ENCODE peak calls at places on chromosomes 2 and 18, in six cellular contexts. Q, A, C, T, H and J are unnamed samples.

GRCh38 chr2:99439989-99440388 is 49.8 kb downstream of the REV1 start:
- DNase-seq in Q (no peak), A (no peak), C (no peak), T (no peak), H (no peak), J (no peak)

GRCh38 chr2:214076527-214076926 is 334.3 kb upstream of the VWC2L start:
- DNase-seq in Q (no peak), A (no peak), C (no peak), T (no peak), H (no peak), J (no peak)

GRCh38 chr2:29706171-29706690 is 215.2 kb downstream of the ALK start:
- DNase-seq in Q (no peak), A (no peak), C (no peak), T (no peak), H (no peak), J (peak)

GRCh38 chr2:111168528-111168929 is 47.8 kb downstream of the BCL2L11 start:
- DNase-seq in Q (peak), A (no peak), C (no peak), T (peak), H (no peak), J (peak)

GRCh38 chr18:45112682-45113081 is 432.0 kb downstream of the SETBP1 start:
- DNase-seq in Q (no peak), A (no peak), C (no peak), T (no peak), H (no peak), J (no peak)

GRCh38 chr18:65938592-65939372 is 188.0 kb downstream of the CDH7 start:
- DNase-seq in Q (no peak), A (peak), C (peak), T (peak), H (peak), J (peak)

GRCh38 chr2:26552641-26553040 is 74.7 kb upstream of the OTOF start:
- DNase-seq in Q (no peak), A (no peak), C (no peak), T (no peak), H (no peak), J (no peak)

GRCh38 chr2:88199912-88200682 is 30.0 kb downstream of the THNSL2 start:
- DNase-seq in Q (no peak), A (no peak), C (peak), T (peak), H (peak), J (no peak)

GRCh38 chr2:42095923-42096408 is 48.1 kb downstream of the PKDCC start:
- DNase-seq in Q (peak), A (no peak), C (no peak), T (peak), H (peak), J (peak)

GRCh38 chr2:187098154-187098553 is 249.2 kb upstream of the ZSWIM2 start:
- DNase-seq in Q (no peak), A (no peak), C (no peak), T (no peak), H (no peak), J (no peak)

GRCh38 chr2:223041527-223042109 is 10.4 kb upstream of the KCNE4 start:
- DNase-seq in Q (peak), A (no peak), C (peak), T (peak), H (no peak), J (peak)

GRCh38 chr2:1605102-1605501 is 139.2 kb downstream of the PXDN start:
- DNase-seq in Q (peak), A (no peak), C (peak), T (no peak), H (no peak), J (peak)

GRCh38 chr2:64627860-64628841 is 25.6 kb downstream of the SERTAD2 start:
- DNase-seq in Q (no peak), A (no peak), C (no peak), T (no peak), H (no peak), J (no peak)

GRCh38 chr2:200086911-200087310 is 131.5 kb downstream of the MAIP1 start:
- DNase-seq in Q (no peak), A (no peak), C (no peak), T (peak), H (no peak), J (no peak)

GRCh38 chr2:236632295-236633218 is 62.9 kb downstream of the ACKR3 start:
- DNase-seq in Q (no peak), A (no peak), C (peak), T (no peak), H (no peak), J (no peak)

GRCh38 chr2:208359632-208359986 is 47.0 kb upstream of the PTH2R start:
- DNase-seq in Q (no peak), A (no peak), C (peak), T (no peak), H (no peak), J (no peak)

GRCh38 chr18:6929370-6930102 is 188.1 kb downstream of the LAMA1 start:
- DNase-seq in Q (no peak), A (no peak), C (peak), T (no peak), H (no peak), J (no peak)

GRCh38 chr2:23434721-23435121 is 49.7 kb downstream of the KLHL29 start:
- DNase-seq in Q (peak), A (no peak), C (no peak), T (no peak), H (no peak), J (no peak)

GRCh38 chr2:175019566-175020327 is 14.6 kb upstream of the CHN1 start:
- DNase-seq in Q (no peak), A (no peak), C (no peak), T (no peak), H (no peak), J (no peak)

GRCh38 chr2:101829018-101829396 is 131.5 kb downstream of the MAP4K4 start:
- DNase-seq in Q (no peak), A (no peak), C (no peak), T (no peak), H (no peak), J (no peak)

GRCh38 chr2:16645771-16646559 is 19.7 kb downstream of the CYRIA start:
- DNase-seq in Q (no peak), A (no peak), C (no peak), T (no peak), H (no peak), J (no peak)

GRCh38 chr2:96153291-96153713 is 8.1 kb upstream of the DUSP2 start:
- DNase-seq in Q (no peak), A (no peak), C (peak), T (peak), H (no peak), J (no peak)

GRCh38 chr2:169107645-169108044 is 38.3 kb downstream of the DHRS9 start:
- DNase-seq in Q (no peak), A (no peak), C (no peak), T (no peak), H (no peak), J (no peak)

GRCh38 chr2:28080911-28081310 is 190.4 kb downstream of the BABAM2 start:
- DNase-seq in Q (peak), A (no peak), C (no peak), T (peak), H (no peak), J (peak)

GRCh38 chr2:232013701-232014353 is 52.3 kb downstream of the DIS3L2 start:
- DNase-seq in Q (peak), A (no peak), C (no peak), T (peak), H (no peak), J (peak)

GRCh38 chr2:64770137-64770780 is 116.5 kb upstream of the SERTAD2 start:
- DNase-seq in Q (peak), A (no peak), C (no peak), T (no peak), H (no peak), J (peak)

GRCh38 chr2:176830362-176830761 is 382.2 kb upstream of the HNRNPA3 start:
- DNase-seq in Q (no peak), A (no peak), C (peak), T (no peak), H (peak), J (no peak)

GRCh38 chr18:7641813-7642212 is 74.7 kb downstream of the PTPRM start:
- DNase-seq in Q (no peak), A (no peak), C (no peak), T (no peak), H (peak), J (no peak)

GRCh38 chr2:212548459-212548815 is 9.8 kb upstream of the ERBB4 start:
- DNase-seq in Q (peak), A (no peak), C (no peak), T (peak), H (peak), J (peak)

GRCh38 chr2:232489516-232490220 is 2.0 kb upstream of the ECEL1 start:
- DNase-seq in Q (no peak), A (no peak), C (peak), T (no peak), H (no peak), J (no peak)

GRCh38 chr18:41985914-41986313 is 30.9 kb downstream of the PIK3C3 start:
- DNase-seq in Q (no peak), A (no peak), C (no peak), T (no peak), H (no peak), J (no peak)

GRCh38 chr2:85110991-85111560 is 22.1 kb upstream of the TCF7L1 start:
- DNase-seq in Q (peak), A (no peak), C (no peak), T (no peak), H (no peak), J (peak)

GRCh38 chr2:44084850-44085249 is 83.8 kb upstream of the PPM1B start:
- DNase-seq in Q (no peak), A (no peak), C (no peak), T (no peak), H (no peak), J (no peak)

DNA sequence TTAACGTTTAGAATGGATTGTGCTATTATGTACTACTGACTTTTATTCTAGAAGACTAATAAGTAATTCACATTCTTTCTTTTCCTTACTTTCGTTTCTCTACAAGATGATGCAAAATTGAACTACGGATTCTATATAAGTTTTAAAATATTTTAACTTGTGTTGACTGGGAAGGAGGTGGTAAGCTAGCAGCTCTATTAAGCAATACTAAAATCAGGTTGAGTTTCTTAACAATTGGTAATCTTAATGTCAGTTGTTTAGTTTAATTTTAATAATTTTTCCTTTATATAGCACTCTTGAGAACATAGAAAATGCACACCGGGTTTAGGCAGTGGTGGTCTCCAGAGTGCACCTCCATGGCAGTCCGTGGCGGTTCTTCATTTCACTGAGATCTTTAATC is 215.2 kb downstream of the MCFD2 start:
- DNase-seq in Q (no peak), A (no peak), C (no peak), T (no peak), H (no peak), J (no peak)
- H3K4me2 ChIP-seq in Q (peak), A (peak), C (peak), T (peak), H (peak), J (peak)

GRCh38 chr2:7427293-7428060 is 510.3 kb downstream of the RNF144A start:
- DNase-seq in Q (peak), A (peak), C (peak), T (peak), H (peak), J (peak)
- H2AFZ ChIP-seq in Q (no peak), A (no peak), C (no peak), T (no peak), H (no peak), J (no peak)

GRCh38 chr2:60550984-60551240 is 2.5 kb downstream of the BCL11A start:
- DNase-seq in Q (no peak), A (no peak), C (no peak), T (no peak), H (no peak), J (no peak)
- H3K4me2 ChIP-seq in Q (no peak), A (peak), C (peak), T (peak), H (no peak), J (peak)

GRCh38 chr18:48992791-48993555 is 42.2 kb upstream of the SMAD7 start:
- DNase-seq in Q (no peak), A (no peak), C (no peak), T (peak), H (no peak), J (no peak)
- H2AFZ ChIP-seq in Q (peak), A (no peak), C (no peak), T (no peak), H (no peak), J (no peak)

DNA sequence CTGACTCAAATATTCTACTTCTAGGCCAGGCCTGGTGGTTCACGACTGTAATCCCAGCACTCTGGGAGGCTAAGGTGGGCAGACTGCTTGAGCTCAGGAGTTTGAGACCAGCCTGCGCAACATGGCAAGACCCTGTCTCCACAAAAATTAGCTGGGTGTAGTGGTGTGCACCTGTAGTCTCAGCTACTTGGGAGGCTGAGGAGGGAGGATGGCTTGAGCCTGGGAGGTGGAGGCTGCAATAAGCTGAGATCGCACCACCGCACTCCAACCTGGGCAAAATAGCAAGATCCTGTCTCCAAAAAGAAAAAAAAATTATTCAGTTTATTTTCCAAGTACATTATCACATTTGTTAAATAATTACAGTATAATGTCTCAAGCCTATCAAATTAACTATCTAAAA is 7.3 kb downstream of the PPP3R1 start:
- DNase-seq in Q (no peak), A (no peak), C (no peak), T (no peak), H (no peak), J (no peak)
- H3K4me2 ChIP-seq in Q (no peak), A (no peak), C (no peak), T (no peak), H (no peak), J (no peak)

DNA sequence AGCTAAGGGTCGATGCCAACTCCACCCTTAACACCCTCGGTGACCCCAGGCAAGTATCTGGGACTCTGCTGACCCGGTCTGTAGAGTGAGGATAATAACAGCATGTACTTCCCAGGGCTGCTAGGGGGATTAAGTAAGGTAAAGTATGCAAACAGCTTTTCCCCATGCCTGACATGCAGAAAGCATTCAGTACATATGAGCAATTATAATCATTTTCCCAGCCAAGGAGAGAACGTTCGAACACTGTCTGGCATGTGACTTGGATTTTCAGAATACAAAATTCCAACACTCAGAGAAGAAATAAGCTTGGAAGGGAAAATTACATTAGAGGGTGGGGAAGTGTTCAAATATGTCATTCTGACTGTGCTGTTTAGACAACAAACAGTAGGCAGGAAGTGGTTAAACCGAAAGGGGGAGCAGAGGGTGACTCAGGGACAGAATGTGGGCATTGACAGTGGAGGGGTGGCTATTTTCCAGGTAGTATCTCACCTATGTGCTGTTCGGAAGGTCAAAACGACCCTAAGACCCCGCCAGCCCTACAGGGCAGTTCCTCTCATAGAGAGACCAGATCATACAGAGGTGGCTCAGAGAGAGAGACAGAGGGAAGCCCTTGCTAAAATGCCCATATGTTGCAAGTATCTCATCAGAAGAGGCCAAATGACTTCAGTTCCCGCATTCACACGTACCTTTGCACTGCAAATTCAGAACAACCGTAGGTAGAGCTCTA is 14.9 kb downstream of the ASPRV1 start:
- DNase-seq in Q (peak), A (no peak), C (no peak), T (no peak), H (peak), J (peak)
- H2AFZ ChIP-seq in Q (peak), A (no peak), C (no peak), T (no peak), H (peak), J (peak)

DNA sequence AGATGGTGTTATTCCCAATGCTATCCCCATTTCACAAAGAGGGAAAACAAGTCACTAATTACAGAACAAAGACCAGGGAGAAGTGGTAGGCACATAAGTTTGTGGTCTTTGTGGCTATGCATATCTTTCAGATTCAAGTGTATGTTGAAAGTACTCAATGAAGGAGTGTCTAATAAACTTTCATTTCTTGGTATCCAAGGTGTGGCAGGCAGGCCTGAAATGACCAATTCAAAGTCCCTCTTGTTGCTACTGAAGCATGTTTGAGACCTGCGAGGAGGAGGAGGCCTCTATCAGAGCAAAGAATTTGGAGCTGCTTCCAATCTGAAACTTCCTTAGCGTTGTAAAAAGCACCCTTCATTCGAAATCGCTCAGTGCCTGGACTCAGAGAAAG is 60.9 kb upstream of the KLF7 start:
- DNase-seq in Q (no peak), A (no peak), C (no peak), T (no peak), H (no peak), J (no peak)
- H3K4me2 ChIP-seq in Q (peak), A (peak), C (peak), T (peak), H (no peak), J (peak)